ENCODE peak calls at places on chromosomes 7 and 10, in five cellular contexts. I is ovary, R is cardiac fibroblast, O is endothelial cell, J is right lobe of liver. S is an unnamed sample.

GRCh38 chr10:96387601-96388000 is 28.8 kb upstream of the OPALIN start:
- DNase-seq in J (no peak), R (no peak), O (no peak), I (no peak), S (no peak)

GRCh38 chr10:75959209-75959608 is 527.8 kb downstream of the LRMDA start:
- DNase-seq in R (peak), I (no peak), O (no peak), J (no peak), S (peak)

GRCh38 chr7:141012044-141012685 is 2.6 kb downstream of the MRPS33 start:
- DNase-seq in R (peak), I (peak), J (peak), O (peak), S (peak)

GRCh38 chr10:49395741-49396665 is at the start of gene DRGX:
- DNase-seq in J (no peak), I (no peak), R (no peak), O (no peak), S (no peak)

GRCh38 chr7:66359656-66360211 is 154.6 kb downstream of the TPST1 start:
- DNase-seq in R (peak), I (no peak), J (no peak), O (no peak), S (peak)

GRCh38 chr7:135745702-135746312 is 2.8 kb downstream of the FAM180A start:
- DNase-seq in O (no peak), J (peak), R (peak), I (peak), S (peak)

GRCh38 chr10:72316748-72317435 is 37.8 kb downstream of the DNAJB12 start:
- DNase-seq in O (no peak), I (no peak), J (peak), R (no peak), S (no peak)

GRCh38 chr10:17652585-17652984 is 8.6 kb downstream of the STAM start:
- DNase-seq in I (no peak), R (no peak), O (no peak), J (no peak), S (peak)

GRCh38 chr10:8403711-8404371 is 349.4 kb downstream of the GATA3 start:
- DNase-seq in R (no peak), I (no peak), J (no peak), O (peak), S (no peak)

GRCh38 chr10:60708666-60709065 is 69.6 kb upstream of the CDK1 start:
- DNase-seq in J (no peak), O (no peak), I (no peak), R (no peak), S (no peak)

DNA sequence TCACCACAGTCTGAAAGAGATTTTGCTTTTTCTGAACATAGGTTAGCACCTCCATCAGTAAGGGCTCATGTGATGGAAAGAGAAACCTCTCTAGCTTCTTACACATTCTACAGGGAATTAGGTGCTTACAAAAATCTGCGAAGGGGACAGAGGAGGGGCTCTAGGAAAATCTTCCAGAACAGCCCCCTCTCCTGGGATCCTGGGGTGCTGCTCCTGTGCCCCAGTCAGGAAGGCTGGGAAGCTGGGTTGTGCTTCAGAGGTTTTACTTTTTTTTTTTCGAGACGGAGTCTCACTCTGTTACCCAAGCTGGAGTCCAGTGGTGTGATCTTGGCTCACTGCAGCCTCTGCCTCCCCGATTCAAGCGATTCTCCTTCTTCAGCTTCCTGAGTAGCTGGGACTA is 7.5 kb upstream of the FAM171A1 start:
- DNase-seq in O (no peak), R (no peak), J (no peak), I (no peak), S (no peak)
- TF ChIP-seq CTCF in O (no peak), R (no peak), J (no peak), I (no peak), S (no peak)

GRCh38 chr7:83366629-83367028 is 203.9 kb upstream of the PCLO start:
- DNase-seq in I (no peak), O (no peak), R (no peak), J (no peak), S (no peak)
- TF ChIP-seq CTCF in I (no peak), O (peak), R (no peak), J (no peak), S (no peak)

GRCh38 chr7:116630357-116630756 is 41.6 kb upstream of the MET start:
- DNase-seq in R (no peak), J (no peak), O (no peak), I (no peak), S (no peak)

GRCh38 chr7:116632349-116632748 is 39.6 kb upstream of the MET start:
- DNase-seq in J (no peak), I (no peak), O (no peak), R (peak), S (no peak)

GRCh38 chr7:116631676-116632075 is 40.3 kb upstream of the MET start:
- DNase-seq in I (no peak), O (no peak), J (no peak), R (no peak), S (no peak)

GRCh38 chr7:116630932-116631449 is 41.0 kb upstream of the MET start:
- DNase-seq in I (no peak), R (peak), J (peak), O (no peak), S (peak)

GRCh38 chr7:116633131-116633988 is 38.6 kb upstream of the MET start:
- DNase-seq in I (no peak), J (no peak), O (no peak), R (peak), S (peak)
- TF ChIP-seq CTCF in I (no peak), J (no peak), O (no peak), R (no peak), S (no peak)

GRCh38 chr7:101397770-101398324 is 35.2 kb downstream of the COL26A1 start:
- DNase-seq in I (no peak), R (no peak), J (no peak), O (no peak), S (no peak)
- TF ChIP-seq CTCF in I (no peak), R (no peak), J (no peak), O (no peak), S (no peak)

GRCh38 chr7:114930107-114930521 is 8.2 kb downstream of the MDFIC start:
- DNase-seq in J (no peak), R (peak), O (no peak), I (no peak), S (no peak)

GRCh38 chr7:114930829-114931655 is 9.1 kb downstream of the MDFIC start:
- DNase-seq in J (no peak), R (peak), I (no peak), O (no peak), S (peak)

GRCh38 chr7:114933665-114934064 is 11.8 kb downstream of the MDFIC start:
- DNase-seq in J (no peak), I (no peak), R (no peak), O (no peak), S (no peak)

GRCh38 chr7:114929570-114929969 is 7.7 kb downstream of the MDFIC start:
- DNase-seq in I (no peak), J (no peak), O (no peak), R (no peak), S (no peak)

GRCh38 chr7:114931656-114932011 is 9.7 kb downstream of the MDFIC start:
- DNase-seq in J (no peak), R (no peak), I (no peak), O (no peak), S (no peak)
- TF ChIP-seq CTCF in J (no peak), R (no peak), I (no peak), O (no peak), S (no peak)

GRCh38 chr7:79965946-79966345 is 168.7 kb upstream of the GNAI1 start:
- DNase-seq in O (no peak), J (no peak), I (no peak), R (no peak), S (no peak)
- TF ChIP-seq CTCF in O (no peak), J (no peak), I (no peak), R (no peak), S (no peak)